ENCODE peak calls at places on chromosomes 11 and 22, in four cellular contexts. One of them, this sample, is unnamed.

GRCh38 chr22:49880281-49880680 is 26.6 kb downstream of the ZBED4 start:
- DNase-seq in SK-N-SH: no peak
- DNase-seq in colonic mucosa: no peak
- DNase-seq in IMR-90: no peak
- DNase-seq in this sample: no peak

GRCh38 chr22:29269230-29269604 is 1.1 kb downstream of the EWSR1 start:
- DNase-seq in colonic mucosa: peak; percentile 30
- DNase-seq in SK-N-SH: no peak
- DNase-seq in IMR-90: no peak
- DNase-seq in this sample: no peak

GRCh38 chr11:103730151-103730940 is 306.1 kb upstream of the DDI1 start:
- DNase-seq in IMR-90: peak; percentile 81
- DNase-seq in SK-N-SH: no peak
- DNase-seq in colonic mucosa: no peak
- DNase-seq in this sample: no peak

GRCh38 chr11:108929241-108929640 is 264.4 kb downstream of the DDX10 start:
- DNase-seq in SK-N-SH: no peak
- DNase-seq in colonic mucosa: no peak
- DNase-seq in IMR-90: peak; percentile 99
- DNase-seq in this sample: peak; percentile 57

GRCh38 chr11:74319139-74319538 is 7.7 kb upstream of the P4HA3 start:
- DNase-seq in colonic mucosa: no peak
- DNase-seq in IMR-90: peak; percentile 93
- DNase-seq in SK-N-SH: no peak
- DNase-seq in this sample: peak; percentile 36

GRCh38 chr11:86938203-86938899 is 16.8 kb downstream of the FZD4 start:
- DNase-seq in IMR-90: no peak
- DNase-seq in SK-N-SH: no peak
- DNase-seq in colonic mucosa: no peak
- DNase-seq in this sample: no peak

GRCh38 chr11:7573193-7573557 is 59.4 kb downstream of the PPFIBP2 start:
- DNase-seq in SK-N-SH: no peak
- DNase-seq in colonic mucosa: no peak
- DNase-seq in IMR-90: peak; percentile 39
- DNase-seq in this sample: no peak

GRCh38 chr22:36874731-36875130 is 13.9 kb downstream of the NCF4 start:
- DNase-seq in colonic mucosa: no peak
- DNase-seq in SK-N-SH: no peak
- DNase-seq in IMR-90: no peak
- DNase-seq in this sample: no peak

GRCh38 chr11:120400564-120401364 is 64.6 kb downstream of the ARHGEF12 start:
- DNase-seq in SK-N-SH: no peak
- DNase-seq in IMR-90: peak; percentile 99
- DNase-seq in colonic mucosa: peak; percentile 43
- DNase-seq in this sample: peak; percentile 62

GRCh38 chr11:120568572-120569307 is 57.2 kb downstream of the GRIK4 start:
- DNase-seq in colonic mucosa: no peak
- DNase-seq in IMR-90: no peak
- DNase-seq in SK-N-SH: no peak
- DNase-seq in this sample: no peak

GRCh38 chr11:45209480-45209879 is 63.0 kb downstream of the PRDM11 start:
- DNase-seq in IMR-90: no peak
- DNase-seq in SK-N-SH: no peak
- DNase-seq in colonic mucosa: no peak
- DNase-seq in this sample: no peak

GRCh38 chr22:46511391-46512370 is 25.7 kb downstream of the CELSR1 start:
- DNase-seq in IMR-90: no peak
- DNase-seq in SK-N-SH: no peak
- DNase-seq in colonic mucosa: no peak
- DNase-seq in this sample: no peak

DNA sequence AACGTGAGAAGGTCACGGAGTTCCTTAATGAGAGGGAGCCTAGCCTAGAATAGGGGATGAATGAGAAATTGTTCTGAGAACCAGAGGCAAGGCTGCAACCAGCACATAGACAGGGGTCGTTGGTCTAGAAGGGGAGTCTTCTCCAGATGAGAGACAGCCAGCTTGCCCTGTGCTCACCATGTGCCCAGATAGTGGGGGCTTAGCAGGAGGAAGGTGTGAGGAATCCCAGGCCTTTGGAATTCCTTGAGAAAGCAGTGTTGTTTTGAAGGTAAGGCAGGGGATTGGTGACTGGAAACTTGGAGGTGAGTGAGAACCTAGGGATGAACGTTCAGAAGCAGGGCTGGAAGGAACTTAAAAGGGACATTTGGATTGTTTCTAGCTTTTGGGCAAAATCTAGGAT is 29.4 kb downstream of the RCOR2 start:
- DNase-seq in IMR-90: no peak
- DNase-seq in colonic mucosa: no peak
- DNase-seq in SK-N-SH: no peak
- DNase-seq in this sample: no peak
- H3K27ac ChIP-seq in IMR-90: no peak overlapping the region
- H3K27ac ChIP-seq in colonic mucosa: peak overlapping the region; percentile 95
- H3K27ac ChIP-seq in SK-N-SH: no peak overlapping the region
- H3K27ac ChIP-seq in this sample: peak overlapping the region; percentile 89

DNA sequence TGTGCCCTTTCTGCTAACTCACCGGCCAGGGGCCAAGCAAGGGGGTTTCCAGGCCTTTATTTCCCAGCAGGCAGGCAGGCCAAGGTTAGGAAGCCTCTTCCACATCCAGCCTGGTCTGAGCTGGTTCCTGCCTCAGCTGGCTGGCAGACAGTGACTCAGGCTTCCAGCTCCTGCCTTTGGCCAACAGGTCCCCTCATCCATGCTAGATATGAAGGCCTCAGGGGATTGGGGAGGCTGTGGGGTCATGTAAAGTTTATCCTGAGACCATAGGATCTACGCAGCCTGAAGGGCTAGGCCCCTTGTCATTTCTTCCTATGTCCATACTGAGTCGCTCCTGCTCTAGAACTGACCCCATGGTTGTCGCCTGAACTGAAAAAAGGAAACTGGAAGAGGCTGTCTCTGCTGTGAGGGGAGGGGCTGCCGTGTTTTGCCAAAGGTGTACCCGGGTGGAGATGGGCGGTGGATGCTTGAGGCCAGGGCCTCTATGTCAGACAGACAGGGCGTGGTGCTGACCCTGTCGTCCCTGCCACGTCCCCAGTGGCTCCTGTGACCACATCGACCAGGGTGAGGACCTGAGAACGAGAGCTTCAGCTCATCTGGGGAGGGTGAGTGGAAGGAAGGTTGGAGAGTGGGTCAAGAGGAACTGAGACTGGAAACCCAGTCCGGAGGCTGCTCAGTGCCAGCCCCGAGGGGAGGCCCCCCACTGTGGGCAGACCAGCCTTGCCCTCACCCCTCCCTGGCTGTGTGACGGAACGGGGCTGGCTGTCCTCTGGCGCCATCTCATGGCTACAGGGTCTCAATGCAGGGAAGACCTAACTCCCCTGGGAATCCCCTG is 17.0 kb downstream of the P2RY6 start:
- DNase-seq in colonic mucosa: peak; percentile 67
- DNase-seq in IMR-90: peak; percentile 65
- DNase-seq in SK-N-SH: peak; percentile 92
- DNase-seq in this sample: no peak
- TF ChIP-seq CTCF in colonic mucosa: peak; percentile 76
- TF ChIP-seq CTCF in IMR-90: peak; percentile 99
- TF ChIP-seq CTCF in SK-N-SH: peak; percentile 95
- TF ChIP-seq CTCF in this sample: peak; percentile 94

GRCh38 chr11:71182791-71183556 is 69.4 kb downstream of the SHANK2 start:
- DNase-seq in SK-N-SH: no peak
- DNase-seq in colonic mucosa: no peak
- DNase-seq in IMR-90: no peak
- DNase-seq in this sample: no peak

GRCh38 chr11:71183878-71184277 is 68.5 kb downstream of the SHANK2 start:
- DNase-seq in colonic mucosa: no peak
- DNase-seq in IMR-90: no peak
- DNase-seq in SK-N-SH: no peak
- DNase-seq in this sample: no peak

GRCh38 chr11:71185411-71185810 is 67.0 kb downstream of the SHANK2 start:
- DNase-seq in IMR-90: no peak
- DNase-seq in colonic mucosa: no peak
- DNase-seq in SK-N-SH: no peak
- DNase-seq in this sample: no peak

GRCh38 chr11:71186861-71187260 is 65.5 kb downstream of the SHANK2 start:
- DNase-seq in colonic mucosa: no peak
- DNase-seq in IMR-90: no peak
- DNase-seq in SK-N-SH: no peak
- DNase-seq in this sample: no peak

GRCh38 chr11:71184421-71185210 is 67.8 kb downstream of the SHANK2 start:
- DNase-seq in IMR-90: no peak
- DNase-seq in colonic mucosa: no peak
- DNase-seq in SK-N-SH: no peak
- DNase-seq in this sample: no peak
- H3K9ac ChIP-seq in IMR-90: no peak overlapping the region
- H3K9ac ChIP-seq in colonic mucosa: no peak overlapping the region
- H3K9ac ChIP-seq in SK-N-SH: no peak overlapping the region
- H3K9ac ChIP-seq in this sample: no peak overlapping the region

DNA sequence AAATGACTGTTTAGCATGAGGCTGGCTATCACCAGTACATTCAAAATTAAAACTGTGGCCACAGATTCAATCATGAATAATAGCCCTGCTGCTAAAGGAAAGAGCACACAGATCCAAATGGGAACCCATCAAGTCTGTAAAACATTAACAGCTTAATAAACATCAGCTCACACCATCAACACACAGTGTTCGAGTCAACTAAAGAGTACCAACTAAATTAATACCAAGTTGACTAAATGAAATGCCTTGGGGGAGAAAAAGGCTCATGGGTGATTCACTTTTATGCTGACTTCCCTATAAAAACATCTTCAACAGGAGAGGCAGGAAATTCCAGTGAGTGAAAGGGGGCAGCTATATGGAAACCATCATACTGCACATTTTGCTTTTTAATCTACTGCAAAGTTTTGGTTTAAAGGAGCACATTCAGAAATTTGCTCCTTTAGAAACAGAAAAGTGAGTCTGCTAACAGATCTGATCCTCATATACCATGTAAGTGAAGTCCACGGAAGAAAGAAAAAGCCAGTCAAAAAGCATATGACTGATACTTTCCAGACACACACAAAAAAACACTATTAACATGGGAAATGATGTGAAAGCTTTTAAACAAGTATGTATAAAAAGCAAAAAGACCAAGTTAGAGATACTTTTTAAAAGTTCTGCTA is 16.3 kb downstream of the LGR4 start:
- DNase-seq in IMR-90: peak; percentile 50
- DNase-seq in SK-N-SH: no peak
- DNase-seq in colonic mucosa: no peak
- DNase-seq in this sample: no peak
- H3K27ac ChIP-seq in IMR-90: no peak overlapping the region
- H3K27ac ChIP-seq in SK-N-SH: peak overlapping the region; percentile 73
- H3K27ac ChIP-seq in colonic mucosa: no peak overlapping the region
- H3K27ac ChIP-seq in this sample: peak overlapping the region; percentile 57

GRCh38 chr11:119305556-119306372 is 11.2 kb downstream of the MCAM start:
- DNase-seq in IMR-90: no peak
- DNase-seq in SK-N-SH: no peak
- DNase-seq in colonic mucosa: no peak
- DNase-seq in this sample: no peak

GRCh38 chr11:119309411-119309810 is 7.5 kb downstream of the MCAM start:
- DNase-seq in colonic mucosa: no peak
- DNase-seq in IMR-90: no peak
- DNase-seq in SK-N-SH: no peak
- DNase-seq in this sample: no peak

GRCh38 chr11:119307974-119308373 is 9.0 kb downstream of the MCAM start:
- DNase-seq in SK-N-SH: no peak
- DNase-seq in colonic mucosa: no peak
- DNase-seq in IMR-90: no peak
- DNase-seq in this sample: no peak

GRCh38 chr11:119306373-119306890 is 10.5 kb downstream of the MCAM start:
- DNase-seq in IMR-90: peak; percentile 42
- DNase-seq in colonic mucosa: no peak
- DNase-seq in SK-N-SH: no peak
- DNase-seq in this sample: no peak

DNA sequence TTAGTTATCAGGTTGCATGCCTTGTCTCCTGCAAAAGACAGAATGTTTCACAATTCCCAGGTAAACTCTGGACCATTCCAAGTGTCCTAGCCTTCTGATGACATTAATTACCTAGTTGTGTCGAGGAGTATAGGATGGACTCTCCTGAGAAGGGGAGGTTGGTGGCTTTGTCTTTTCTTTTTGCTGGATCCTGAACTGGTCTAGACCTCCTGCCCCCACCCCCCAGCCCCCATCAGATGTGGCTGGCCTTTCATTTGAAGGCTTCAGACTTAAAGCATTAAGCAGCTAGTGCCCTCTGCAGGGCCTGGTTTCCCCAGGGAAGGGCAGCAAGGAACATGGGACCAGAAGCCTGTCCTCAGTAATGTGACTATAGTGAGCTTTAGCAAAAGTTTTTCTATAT is 9.7 kb downstream of the MCAM start:
- DNase-seq in IMR-90: no peak
- DNase-seq in colonic mucosa: no peak
- DNase-seq in SK-N-SH: peak; percentile 33
- DNase-seq in this sample: no peak
- TF ChIP-seq CTCF in IMR-90: peak; percentile 30
- TF ChIP-seq CTCF in colonic mucosa: no peak
- TF ChIP-seq CTCF in SK-N-SH: no peak
- TF ChIP-seq CTCF in this sample: peak; percentile 29

GRCh38 chr11:128409476-128409875 is 177.9 kb downstream of the ETS1 start:
- DNase-seq in IMR-90: peak; percentile 94
- DNase-seq in SK-N-SH: no peak
- DNase-seq in colonic mucosa: no peak
- DNase-seq in this sample: peak; percentile 35

GRCh38 chr11:128405693-128406364 is 181.5 kb downstream of the ETS1 start:
- DNase-seq in IMR-90: no peak
- DNase-seq in SK-N-SH: no peak
- DNase-seq in colonic mucosa: no peak
- DNase-seq in this sample: no peak

GRCh38 chr11:128411149-128411548 is 176.2 kb downstream of the ETS1 start:
- DNase-seq in colonic mucosa: no peak
- DNase-seq in SK-N-SH: no peak
- DNase-seq in IMR-90: no peak
- DNase-seq in this sample: no peak

GRCh38 chr11:128407962-128408361 is 179.4 kb downstream of the ETS1 start:
- DNase-seq in SK-N-SH: no peak
- DNase-seq in IMR-90: peak; percentile 73
- DNase-seq in colonic mucosa: no peak
- DNase-seq in this sample: no peak

DNA sequence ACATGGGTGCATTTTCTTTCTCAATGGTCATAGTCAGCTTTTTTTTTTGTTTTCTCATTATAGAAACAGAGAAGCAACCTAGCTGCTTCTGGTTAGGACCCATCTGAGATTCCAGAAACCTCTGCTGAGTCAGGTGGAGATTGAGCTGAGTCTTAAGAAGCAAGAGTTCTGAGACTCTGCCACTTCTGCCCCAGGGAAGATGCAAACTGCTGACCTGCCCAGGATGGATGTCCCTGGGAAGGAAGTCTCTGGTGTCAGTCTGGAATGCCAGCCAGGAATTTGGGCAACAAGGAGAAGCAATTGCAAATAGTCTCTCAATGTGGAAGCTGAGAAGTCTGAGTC is 181.0 kb downstream of the ETS1 start:
- DNase-seq in colonic mucosa: no peak
- DNase-seq in SK-N-SH: no peak
- DNase-seq in IMR-90: no peak
- DNase-seq in this sample: no peak
- H3K9ac ChIP-seq in colonic mucosa: peak overlapping the region; percentile 42
- H3K9ac ChIP-seq in SK-N-SH: no peak overlapping the region
- H3K9ac ChIP-seq in IMR-90: no peak overlapping the region
- H3K9ac ChIP-seq in this sample: no peak overlapping the region

GRCh38 chr11:118434553-118435232 is 1.6 kb upstream of the KMT2A start:
- DNase-seq in IMR-90: peak; percentile 40
- DNase-seq in colonic mucosa: peak; percentile 42
- DNase-seq in SK-N-SH: no peak
- DNase-seq in this sample: no peak
- H3K27ac ChIP-seq in IMR-90: peak overlapping the region; percentile 95
- H3K27ac ChIP-seq in colonic mucosa: peak overlapping the region; percentile 85
- H3K27ac ChIP-seq in SK-N-SH: peak overlapping the region; percentile 99
- H3K27ac ChIP-seq in this sample: no peak overlapping the region